ENCODE peak calls at places on chromosomes 1 and 21, in six cellular contexts. T is Panc1; D is GM04504; I is activated T-helper 1 cell treated with anti-CD3 and anti-CD28 coated beads, Interleukin-12 subunit alpha, Interleukin-12 subunit beta, Interleukin-2, Interleukin-4 antibody, amounts not matched to agents 30 ng/mL and 10 ng/mL and 1 ng/mL, durations not matched to agents 14 hours and 24 hours and 36 hours; L is stimulated activated CD8-positive, alpha-beta memory T cell treated with anti-CD3 and anti-CD28 coated beads, Interleukin-15, amount 100 ng/mL, for 1 hour; E is IMR-90. A is an unnamed sample.

GRCh38 chr1:42838482-42839190 is 7.8 kb upstream of the ZNF691 start:
- DNase-seq in T (no peak), D (no peak), I (no peak), L (no peak), E (no peak), A (no peak)

GRCh38 chr21:37281579-37281978 is 14.4 kb upstream of the VPS26C start:
- DNase-seq in T (no peak), D (no peak), I (no peak), L (no peak), E (no peak), A (no peak)

GRCh38 chr1:203557390-203557789 is 63.4 kb downstream of the OPTC start:
- DNase-seq in T (no peak), D (peak), I (no peak), L (no peak), E (peak), A (no peak)

GRCh38 chr1:208203848-208204609 is 40.2 kb downstream of the PLXNA2 start:
- DNase-seq in T (no peak), D (no peak), I (no peak), L (no peak), E (no peak), A (no peak)

GRCh38 chr1:19460535-19461351 is 24.6 kb downstream of the CAPZB start:
- DNase-seq in T (no peak), D (no peak), I (no peak), L (no peak), E (no peak), A (no peak)

GRCh38 chr1:155971910-155972809 is 6.2 kb downstream of the ARHGEF2 start:
- DNase-seq in T (no peak), D (no peak), I (no peak), L (no peak), E (no peak), A (no peak)

GRCh38 chr1:43021547-43022474 is 63.1 kb upstream of the SLC2A1 start:
- DNase-seq in T (no peak), D (no peak), I (no peak), L (no peak), E (no peak), A (no peak)

GRCh38 chr1:87226341-87226760 is 102.3 kb upstream of the LMO4 start:
- DNase-seq in T (peak), D (peak), I (no peak), L (no peak), E (peak), A (no peak)